ENCODE peak calls at places on chromosomes 13 and 19, in nine cellular contexts. M is M059J; G is iris pigment epithelial cell; B is Caki2; F is colonic mucosa; J is stimulated activated CD4-positive, alpha-beta T cell treated with anti-CD3 and anti-CD28 coated beads, Interleukin-1b, Interleukin-23, amount 100 ng/mL, for 24 hours; I is activated T-cell treated with anti-CD3 and anti-CD28 coated beads, Interleukin-2, amount 50 U/mL, for 72 hours; Y is SJSA1; S is activated T-helper 1 cell treated with anti-CD3 and anti-CD28 coated beads, Interleukin-12 subunit alpha, Interleukin-12 subunit beta, Interleukin-2, Interleukin-4 antibody, amounts not matched to agents 30 ng/mL and 10 ng/mL and 1 ng/mL, durations not matched to agents 14 hours and 24 hours and 36 hours. D is an unnamed sample.

GRCh38 chr19:38030681-38031422 is 123.8 kb downstream of the SIPA1L3 start:
- DNase-seq in J (no peak), B (no peak), M (no peak), G (no peak), S (no peak), Y (no peak), I (no peak), F (no peak), D (no peak)

GRCh38 chr19:8355631-8356402 is 8.1 kb upstream of the ANGPTL4 start:
- DNase-seq in F (no peak), S (no peak), Y (peak; percentile 86), G (peak; percentile 99), M (peak; percentile 100), J (no peak), I (no peak), B (peak; percentile 87), D (no peak)

GRCh38 chr19:3183721-3184641 is 1.7 kb upstream of the NCLN start:
- DNase-seq in F (no peak), I (no peak), M (no peak), J (no peak), B (no peak), S (no peak), G (no peak), Y (no peak), D (no peak)

GRCh38 chr13:44347301-44347700 is 26.3 kb upstream of the SERP2 start:
- DNase-seq in G (no peak), F (no peak), Y (no peak), J (no peak), I (no peak), B (no peak), S (no peak), M (no peak), D (no peak)

GRCh38 chr19:18730885-18731513 is 47.5 kb downstream of the CRTC1 start:
- DNase-seq in M (no peak), F (no peak), I (no peak), J (no peak), S (no peak), B (no peak), G (no peak), Y (no peak), D (no peak)

GRCh38 chr19:17160908-17161307 is 54.2 kb upstream of the USE1 start:
- DNase-seq in G (no peak), B (no peak), I (no peak), F (no peak), Y (no peak), M (no peak), J (no peak), S (no peak), D (no peak)

GRCh38 chr19:14409157-14410053 is 9.7 kb downstream of the DDX39A start:
- DNase-seq in M (no peak), Y (no peak), S (no peak), G (no peak), I (no peak), J (no peak), B (no peak), F (no peak), D (no peak)

GRCh38 chr19:21915411-21915810 is 79.4 kb upstream of the ZNF43 start:
- DNase-seq in B (no peak), G (no peak), J (no peak), Y (no peak), F (no peak), S (no peak), I (no peak), M (no peak), D (no peak)

GRCh38 chr19:28436320-28436719 is 776.6 kb downstream of the UQCRFS1 start:
- DNase-seq in S (no peak), I (no peak), Y (no peak), J (no peak), B (no peak), M (no peak), G (no peak), F (peak; percentile 39), D (no peak)

GRCh38 chr19:57560049-57560491 is 407 bp upstream of the ZNF550 start:
- DNase-seq in Y (peak; percentile 72), I (no peak), S (no peak), J (no peak), B (peak; percentile 20), G (peak; percentile 79), M (peak; percentile 92), F (no peak), D (no peak)

GRCh38 chr19:32227561-32228165 is 117.7 kb upstream of the ZNF507 start:
- DNase-seq in G (no peak), Y (no peak), J (no peak), B (no peak), S (no peak), I (no peak), F (no peak), M (no peak), D (no peak)

GRCh38 chr19:50357178-50358100 is 8.0 kb downstream of the NAPSA start:
- DNase-seq in B (peak; percentile 63), S (peak; percentile 86), Y (peak; percentile 27), G (peak; percentile 53), I (peak; percentile 90), J (peak; percentile 81), M (peak; percentile 49), F (peak; percentile 79), D (no peak)

GRCh38 chr13:44232729-44233128 is 140.9 kb upstream of the SERP2 start:
- DNase-seq in Y (peak; percentile 28), J (no peak), I (no peak), S (no peak), F (no peak), B (peak; percentile 48), G (no peak), M (no peak), D (no peak)

D was measured in SK-N-MC.